ENCODE peak calls at places on chromosomes 1 and 21, in ten cellular contexts. J is left ventricle myocardium inferior; I is SJCRH30; R is BE2C; Y is fibroblast of lung; F is adrenal gland; T is neural progenitor cell; V is H7; L is CD8-positive, alpha-beta memory T cell; E is uterus. Z is an unnamed sample.

GRCh38 chr21:42262826-42263225 is 43.9 kb downstream of the ABCG1 start:
- DNase-seq in J (peak; percentile 79), I (no peak), R (peak; percentile 76), Y (peak; percentile 41), F (peak; percentile 98), T (no peak), V (peak; percentile 47), L (no peak), E (peak; percentile 33), Z (peak; percentile 87)

GRCh38 chr1:212024469-212025149 is 10.7 kb downstream of the INTS7 start:
- DNase-seq in J (no peak), I (no peak), R (no peak), Y (no peak), F (no peak), T (no peak), V (no peak), L (no peak), E (no peak), Z (no peak)

GRCh38 chr1:57279909-57280666 is 143.8 kb downstream of the DAB1 start:
- DNase-seq in J (no peak), I (no peak), R (no peak), Y (no peak), F (no peak), T (no peak), V (no peak), L (no peak), E (no peak), Z (no peak)

GRCh38 chr1:223887724-223888428 is 42.1 kb upstream of the TP53BP2 start:
- DNase-seq in J (no peak), I (peak; percentile 26), R (no peak), Y (peak; percentile 90), F (peak; percentile 83), T (no peak), V (no peak), L (no peak), E (peak; percentile 63), Z (peak; percentile 46)

GRCh38 chr1:7580923-7581753 is 190.0 kb upstream of the VAMP3 start:
- DNase-seq in J (no peak), I (no peak), R (no peak), Y (no peak), F (no peak), T (no peak), V (no peak), L (no peak), E (no peak), Z (no peak)

GRCh38 chr1:24957016-24957807 is 27.1 kb upstream of the RUNX3 start:
- DNase-seq in J (no peak), I (no peak), R (no peak), Y (no peak), F (peak; percentile 12), T (no peak), V (no peak), L (no peak), E (no peak), Z (no peak)

GRCh38 chr1:220526294-220526693 is 1.6 kb upstream of the MARK1 start:
- DNase-seq in J (no peak), I (no peak), R (no peak), Y (peak; percentile 4), F (no peak), T (peak; percentile 28), V (peak; percentile 37), L (no peak), E (no peak), Z (no peak)

GRCh38 chr1:16926491-16927195 is 4.9 kb downstream of the CROCC start:
- DNase-seq in J (no peak), I (no peak), R (no peak), Y (no peak), F (no peak), T (peak; percentile 94), V (no peak), L (no peak), E (no peak), Z (no peak)

GRCh38 chr1:201376107-201376463 is 1.4 kb downstream of the TNNT2 start:
- DNase-seq in J (no peak), I (no peak), R (no peak), Y (no peak), F (no peak), T (no peak), V (no peak), L (no peak), E (no peak), Z (no peak)
- H3K4me3 ChIP-seq in J (peak overlapping the region; percentile 74), I (peak overlapping the region; percentile 57), R (no peak overlapping the region), Y (no peak overlapping the region), F (no peak overlapping the region), T (no peak overlapping the region), V (no peak overlapping the region), L (no peak overlapping the region), E (no peak overlapping the region), Z (no peak overlapping the region)

GRCh38 chr1:9313576-9313975 is 20.9 kb downstream of the SPSB1 start:
- DNase-seq in J (peak; percentile 14), I (no peak), R (no peak), Y (no peak), F (no peak), T (no peak), V (peak; percentile 54), L (no peak), E (no peak), Z (no peak)

GRCh38 chr1:9315411-9316079 is 22.9 kb downstream of the SPSB1 start:
- DNase-seq in J (peak; percentile 13), I (no peak), R (no peak), Y (peak; percentile 78), F (peak; percentile 35), T (no peak), V (peak; percentile 33), L (no peak), E (no peak), Z (no peak)

GRCh38 chr1:9314101-9314500 is 21.4 kb downstream of the SPSB1 start:
- DNase-seq in J (no peak), I (no peak), R (no peak), Y (no peak), F (no peak), T (no peak), V (no peak), L (no peak), E (no peak), Z (no peak)

GRCh38 chr1:9316080-9316444 is 23.4 kb downstream of the SPSB1 start:
- DNase-seq in J (no peak), I (no peak), R (no peak), Y (no peak), F (no peak), T (no peak), V (peak; percentile 55), L (no peak), E (no peak), Z (no peak)

DNA sequence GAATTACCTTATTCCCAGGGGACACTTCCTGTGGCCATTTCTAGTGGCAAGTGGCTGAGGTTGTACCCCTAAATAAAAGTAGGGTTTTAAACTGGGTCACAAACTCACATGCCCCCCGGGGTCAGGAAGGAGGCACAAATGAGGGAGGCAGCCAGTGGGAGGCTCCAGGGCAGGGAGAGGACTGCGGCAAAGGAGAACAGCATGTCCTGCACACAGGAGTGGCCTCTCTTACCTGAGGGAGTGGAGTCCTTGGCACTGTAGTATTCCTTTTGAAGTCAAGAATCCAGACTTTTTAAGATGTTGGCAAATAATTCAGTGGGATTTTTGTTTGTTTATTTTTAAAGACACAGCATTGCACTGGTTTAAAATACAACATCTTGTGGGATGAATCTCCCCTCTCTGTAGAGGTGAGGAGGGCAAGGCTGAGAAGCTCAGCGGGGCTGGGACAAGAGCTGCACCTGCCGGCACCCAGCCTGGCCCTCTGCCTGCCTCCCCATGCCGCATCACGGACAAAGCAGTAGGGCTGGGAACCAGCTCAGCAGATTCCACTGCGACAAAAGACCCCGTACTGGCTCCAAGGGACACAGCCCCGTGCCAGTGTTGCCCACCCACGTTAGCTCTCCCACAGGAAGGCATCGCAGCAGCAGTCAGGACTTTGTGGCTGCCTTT is 22.2 kb downstream of the SPSB1 start:
- DNase-seq in J (no peak), I (no peak), R (no peak), Y (no peak), F (no peak), T (no peak), V (no peak), L (no peak), E (no peak), Z (no peak)
- H3K36me3 ChIP-seq in J (peaks cover 5% of the 10 kb centered on the region), I (no peaks in the 10 kb centered on the region), R (no peaks in the 10 kb centered on the region), Y (peaks cover 6% of the 10 kb centered on the region), F (no peaks in the 10 kb centered on the region), T (no peaks in the 10 kb centered on the region), V (no peaks in the 10 kb centered on the region), L (no peaks in the 10 kb centered on the region), E (no peaks in the 10 kb centered on the region), Z (no peaks in the 10 kb centered on the region)

DNA sequence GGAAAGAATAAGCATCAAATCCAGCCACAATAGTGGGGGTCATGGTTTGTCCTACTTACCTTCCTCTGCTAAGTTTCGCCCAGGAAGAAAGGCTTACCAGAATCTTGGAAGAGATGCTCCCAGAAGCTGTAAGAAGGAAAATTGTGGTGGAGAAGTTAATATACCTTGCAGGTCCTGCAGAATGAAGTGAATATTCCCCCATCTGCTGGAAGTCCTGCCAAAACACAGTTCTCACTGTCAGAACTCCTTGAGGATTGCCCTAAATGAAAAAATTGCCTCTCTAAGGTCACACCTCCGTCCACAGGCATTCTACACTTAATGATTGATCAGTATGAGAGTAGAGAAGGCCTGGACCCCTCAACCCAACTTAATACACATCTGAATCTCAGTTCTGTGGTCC is 78.4 kb upstream of the RGS21 start:
- DNase-seq in J (no peak), I (no peak), R (no peak), Y (no peak), F (no peak), T (no peak), V (no peak), L (no peak), E (no peak), Z (no peak)
- H3K4me3 ChIP-seq in J (no peak overlapping the region), I (no peak overlapping the region), R (no peak overlapping the region), Y (no peak overlapping the region), F (no peak overlapping the region), T (no peak overlapping the region), V (no peak overlapping the region), L (no peak overlapping the region), E (no peak overlapping the region), Z (no peak overlapping the region)

GRCh38 chr1:150083907-150084306 is 16.3 kb downstream of the VPS45 start:
- DNase-seq in J (no peak), I (no peak), R (no peak), Y (no peak), F (no peak), T (no peak), V (no peak), L (no peak), E (no peak), Z (no peak)
- H3K36me3 ChIP-seq in J (peaks cover 68% of the 10 kb centered on the region), I (peaks cover 42% of the 10 kb centered on the region), R (peaks cover 25% of the 10 kb centered on the region), Y (peaks cover 9% of the 10 kb centered on the region), F (peaks cover 39% of the 10 kb centered on the region), T (no peaks in the 10 kb centered on the region), V (peaks cover 8% of the 10 kb centered on the region), L (peaks cover 14% of the 10 kb centered on the region), E (no peaks in the 10 kb centered on the region), Z (no peaks in the 10 kb centered on the region)

GRCh38 chr1:226279498-226279897 is 29.5 kb downstream of the LIN9 start:
- DNase-seq in J (no peak), I (no peak), R (no peak), Y (no peak), F (no peak), T (no peak), V (no peak), L (no peak), E (no peak), Z (no peak)
- H3K4me3 ChIP-seq in J (no peak overlapping the region), I (no peak overlapping the region), R (no peak overlapping the region), Y (no peak overlapping the region), F (no peak overlapping the region), T (no peak overlapping the region), V (no peak overlapping the region), L (no peak overlapping the region), E (no peak overlapping the region), Z (no peak overlapping the region)

Z was measured in gastrocnemius medialis.